ENCODE peak calls at places on chromosomes 5 and 9, in four cellular contexts. O, A, B and M are unnamed samples.

GRCh38 chr9:130872912-130873503 is 23.6 kb downstream of the QRFP start:
- DNase-seq in O (no peak), A (no peak), B (no peak), M (no peak)

GRCh38 chr5:16090270-16090669 is 89.3 kb downstream of the MARCHF11 start:
- DNase-seq in O (no peak), A (no peak), B (no peak), M (no peak)

GRCh38 chr9:137645211-137645610 is 26.4 kb downstream of the EHMT1 start:
- DNase-seq in O (no peak), A (no peak), B (no peak), M (no peak)

GRCh38 chr5:157164521-157164920 is 1.5 kb downstream of the GARIN3 start:
- DNase-seq in O (no peak), A (no peak), B (no peak), M (no peak)

GRCh38 chr5:168940712-168941111 is 360.2 kb downstream of the SLIT3 start:
- DNase-seq in O (no peak), A (no peak), B (no peak), M (no peak)

GRCh38 chr5:35136386-35136785 is 88.6 kb upstream of the AGXT2 start:
- DNase-seq in O (peak), A (peak), B (peak), M (no peak)

GRCh38 chr5:154355141-154355611 is 90.6 kb upstream of the SAP30L start:
- DNase-seq in O (no peak), A (peak), B (no peak), M (no peak)

GRCh38 chr9:113872485-113873143 is 3.5 kb upstream of the ZNF618 start:
- DNase-seq in O (no peak), A (no peak), B (no peak), M (no peak)

GRCh38 chr5:112254303-112254702 is 164.8 kb downstream of the EPB41L4A start:
- DNase-seq in O (no peak), A (no peak), B (no peak), M (no peak)

GRCh38 chr5:102771435-102771834 is 16.3 kb downstream of the PAM start:
- DNase-seq in O (no peak), A (no peak), B (peak), M (peak)

GRCh38 chr5:33319841-33320240 is 120.9 kb upstream of the TARS1 start:
- DNase-seq in O (no peak), A (no peak), B (peak), M (no peak)

GRCh38 chr5:93586948-93587918 is 4.2 kb downstream of the NR2F1 start:
- DNase-seq in O (no peak), A (peak), B (peak), M (no peak)

GRCh38 chr5:179301796-179302195 is 43.5 kb downstream of the ADAMTS2 start:
- DNase-seq in O (no peak), A (no peak), B (no peak), M (no peak)

GRCh38 chr9:76818271-76818670 is 54.0 kb downstream of the PCA3 start:
- DNase-seq in O (peak), A (peak), B (peak), M (peak)

GRCh38 chr5:446864-447263 is 3.9 kb downstream of the EXOC3 start:
- DNase-seq in O (peak), A (peak), B (peak), M (peak)

GRCh38 chr5:74413403-74414060 is 227.0 kb downstream of the ENC1 start:
- DNase-seq in O (no peak), A (no peak), B (no peak), M (no peak)

GRCh38 chr5:65186646-65187227 is 295.0 kb downstream of the ADAMTS6 start:
- DNase-seq in O (no peak), A (no peak), B (peak), M (peak)

GRCh38 chr5:52684056-52684455 is 103.7 kb upstream of the ITGA1 start:
- DNase-seq in O (no peak), A (no peak), B (peak), M (no peak)

GRCh38 chr5:146667633-146668032 is 151.6 kb upstream of the GPR151 start:
- DNase-seq in O (no peak), A (peak), B (peak), M (no peak)

GRCh38 chr5:141814064-141814982 is 63.9 kb downstream of the PCDH1 start:
- DNase-seq in O (peak), A (peak), B (peak), M (peak)

GRCh38 chr9:69190086-69190865 is 16.2 kb downstream of the TJP2 start:
- DNase-seq in O (no peak), A (no peak), B (no peak), M (no peak)

GRCh38 chr5:57859626-57860025 is 377.0 kb upstream of the ACTBL2 start:
- DNase-seq in O (no peak), A (no peak), B (no peak), M (no peak)

GRCh38 chr5:10192309-10192708 is 57.4 kb downstream of the ATPSCKMT start:
- DNase-seq in O (no peak), A (peak), B (peak), M (no peak)

GRCh38 chr9:90767523-90768100 is 34.0 kb upstream of the SYK start:
- DNase-seq in O (peak), A (no peak), B (no peak), M (no peak)

GRCh38 chr9:108162664-108163063 is 673.1 kb upstream of the KLF4 start:
- DNase-seq in O (peak), A (peak), B (peak), M (peak)

GRCh38 chr9:91978739-91979414 is 28.8 kb upstream of the ROR2 start:
- DNase-seq in O (peak), A (peak), B (peak), M (peak)

GRCh38 chr9:92724528-92725265 is 39.9 kb downstream of the BICD2 start:
- DNase-seq in O (no peak), A (no peak), B (no peak), M (no peak)

GRCh38 chr5:32538031-32538547 is 47.3 kb upstream of the SUB1 start:
- DNase-seq in O (no peak), A (no peak), B (no peak), M (no peak)

GRCh38 chr9:23492126-23493002 is 333.7 kb downstream of the ELAVL2 start:
- DNase-seq in O (peak), A (peak), B (peak), M (peak)

GRCh38 chr9:34430843-34431437 is 27.4 kb downstream of the FAM219A start:
- DNase-seq in O (peak), A (peak), B (peak), M (peak)

GRCh38 chr5:148457183-148457620 is 73.4 kb downstream of the FBXO38 start:
- DNase-seq in O (peak), A (no peak), B (peak), M (peak)

GRCh38 chr5:181158869-181159268 is 11.5 kb downstream of the OR2V2 start:
- DNase-seq in O (no peak), A (no peak), B (no peak), M (no peak)

GRCh38 chr9:137354845-137355420 is 52.9 kb upstream of the NRARP start:
- DNase-seq in O (no peak), A (no peak), B (no peak), M (no peak)